ENCODE peak calls at places on chromosomes 13 and 19, in nine cellular contexts. N is neural crest cell, E is WTC11, Y is glutamatergic neuron, D is cardiac fibroblast, C is AG09309, P is ovary, V is B cell, Z is heart right ventricle. W is an unnamed sample.

GRCh38 chr13:99446242-99446641 is 55.0 kb upstream of the TM9SF2 start:
- DNase-seq in N (no peak), E (peak), Y (no peak), D (no peak), C (no peak), P (no peak), V (no peak), Z (no peak), W (no peak)

GRCh38 chr19:48926909-48927308 is 6.6 kb upstream of the DHDH start:
- DNase-seq in N (no peak), E (no peak), Y (no peak), D (peak), C (peak), P (peak), V (no peak), Z (peak), W (no peak)

GRCh38 chr13:80989770-80990169 is 648.8 kb upstream of the SPRY2 start:
- DNase-seq in N (no peak), E (no peak), Y (no peak), D (peak), C (no peak), P (no peak), V (no peak), Z (no peak), W (no peak)

GRCh38 chr13:39306639-39307589 is 268.7 kb downstream of the NHLRC3 start:
- DNase-seq in N (no peak), E (no peak), Y (no peak), D (no peak), C (no peak), P (no peak), V (no peak), Z (no peak), W (peak)

GRCh38 chr13:44601596-44601995 is 25.5 kb upstream of the TSC22D1 start:
- DNase-seq in N (no peak), E (no peak), Y (no peak), D (no peak), C (no peak), P (no peak), V (no peak), Z (no peak), W (no peak)

GRCh38 chr13:113453962-113454361 is 674 bp upstream of the ADPRHL1 start:
- DNase-seq in N (no peak), E (no peak), Y (no peak), D (peak), C (peak), P (no peak), V (no peak), Z (no peak), W (no peak)

GRCh38 chr19:7382694-7383093 is 34.0 kb downstream of the ARHGEF18 start:
- DNase-seq in N (no peak), E (peak), Y (no peak), D (no peak), C (no peak), P (no peak), V (no peak), Z (no peak), W (no peak)

GRCh38 chr13:94323746-94324408 is 155.6 kb downstream of the DCT start:
- DNase-seq in N (no peak), E (no peak), Y (no peak), D (no peak), C (no peak), P (no peak), V (peak), Z (no peak), W (no peak)

GRCh38 chr19:46487802-46488445 is 7.7 kb downstream of the PNMA8B start:
- DNase-seq in N (peak), E (peak), Y (peak), D (peak), C (no peak), P (peak), V (peak), Z (peak), W (peak)

GRCh38 chr19:11373166-11373884 is 1.1 kb upstream of the SWSAP1 start:
- DNase-seq in N (peak), E (peak), Y (peak), D (no peak), C (no peak), P (no peak), V (no peak), Z (no peak), W (no peak)

GRCh38 chr13:35979378-35979911 is 151.7 kb downstream of the DCLK1 start:
- DNase-seq in N (no peak), E (no peak), Y (no peak), D (peak), C (peak), P (peak), V (no peak), Z (peak), W (no peak)

GRCh38 chr19:12856684-12857083 is 18.4 kb downstream of the MAST1 start:
- DNase-seq in N (no peak), E (no peak), Y (no peak), D (no peak), C (no peak), P (no peak), V (no peak), Z (no peak), W (no peak)

GRCh38 chr19:49570138-49570856 is 10.1 kb downstream of the NOSIP start:
- DNase-seq in N (peak), E (peak), Y (no peak), D (peak), C (peak), P (peak), V (peak), Z (peak), W (peak)

GRCh38 chr19:14954071-14954655 is 12.9 kb downstream of the OR7C2 start:
- DNase-seq in N (no peak), E (peak), Y (no peak), D (no peak), C (no peak), P (no peak), V (no peak), Z (no peak), W (no peak)

GRCh38 chr19:17765069-17765618 is 13.9 kb downstream of the FCHO1 start:
- DNase-seq in N (no peak), E (no peak), Y (no peak), D (no peak), C (no peak), P (no peak), V (no peak), Z (peak), W (no peak)

GRCh38 chr13:64457976-64458375 is 2772.2 kb downstream of the PCDH9 start:
- DNase-seq in N (no peak), E (no peak), Y (no peak), D (peak), C (peak), P (no peak), V (no peak), Z (no peak), W (no peak)

GRCh38 chr13:52371736-52372247 is 34.2 kb downstream of the THSD1 start:
- DNase-seq in N (no peak), E (no peak), Y (peak), D (peak), C (no peak), P (no peak), V (no peak), Z (no peak), W (no peak)

GRCh38 chr19:46608581-46609345 is 7.6 kb downstream of the CALM3 start:
- DNase-seq in N (no peak), E (peak), Y (no peak), D (no peak), C (no peak), P (no peak), V (no peak), Z (no peak), W (peak)

GRCh38 chr19:2983351-2984195 is 6.2 kb downstream of the TLE6 start:
- DNase-seq in N (peak), E (peak), Y (peak), D (peak), C (no peak), P (peak), V (peak), Z (peak), W (peak)

GRCh38 chr19:52410276-52410675 is 12.6 kb downstream of the ZNF528 start:
- DNase-seq in N (no peak), E (no peak), Y (no peak), D (no peak), C (no peak), P (no peak), V (no peak), Z (no peak), W (no peak)

GRCh38 chr13:36431204-36432105 is 840 bp upstream of the CCNA1 start:
- DNase-seq in N (no peak), E (peak), Y (peak), D (no peak), C (no peak), P (no peak), V (peak), Z (no peak), W (peak)

GRCh38 chr19:47107201-47107952 is 6.2 kb downstream of the ZC3H4 start:
- DNase-seq in N (no peak), E (no peak), Y (no peak), D (peak), C (no peak), P (no peak), V (no peak), Z (no peak), W (no peak)

DNA sequence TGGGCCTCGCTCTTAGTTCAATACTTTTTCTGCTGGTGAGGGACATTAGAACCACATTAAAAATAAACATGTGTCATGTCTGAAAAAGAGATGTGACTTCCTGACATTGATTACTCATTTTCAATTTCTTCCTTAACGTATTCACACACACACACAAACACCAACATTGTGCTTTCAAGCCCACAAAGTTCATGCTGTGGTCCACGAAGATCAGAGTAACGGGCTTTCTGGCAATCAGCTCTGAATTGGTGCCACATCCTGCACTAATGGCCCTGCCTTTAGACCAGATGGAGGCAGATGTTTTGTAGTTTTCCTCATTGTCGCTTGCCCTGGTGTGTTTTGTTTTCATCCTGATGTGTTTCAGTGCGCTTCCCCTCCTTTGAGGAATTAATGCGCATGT is 47.9 kb upstream of the POMP start:
- DNase-seq in N (no peak), E (no peak), Y (no peak), D (no peak), C (no peak), P (no peak), V (no peak), Z (no peak), W (no peak)
- TF ChIP-seq CTCF in N (no peak), E (no peak), Y (no peak), D (no peak), C (no peak), P (no peak), V (no peak), Z (no peak), W (no peak)

GRCh38 chr19:41688687-41689086 is 617 bp upstream of the CEACAM7 start:
- DNase-seq in N (no peak), E (no peak), Y (no peak), D (no peak), C (no peak), P (no peak), V (no peak), Z (no peak), W (no peak)

GRCh38 chr19:41689993-41690800 is 2.1 kb upstream of the CEACAM7 start:
- DNase-seq in N (no peak), E (no peak), Y (no peak), D (no peak), C (no peak), P (no peak), V (no peak), Z (no peak), W (no peak)

GRCh38 chr19:41694196-41694595 is 6.1 kb upstream of the CEACAM7 start:
- DNase-seq in N (no peak), E (no peak), Y (no peak), D (no peak), C (no peak), P (no peak), V (no peak), Z (no peak), W (no peak)

GRCh38 chr19:41690801-41691065 is 2.7 kb upstream of the CEACAM7 start:
- DNase-seq in N (no peak), E (no peak), Y (no peak), D (no peak), C (no peak), P (no peak), V (no peak), Z (no peak), W (no peak)

GRCh38 chr19:41691268-41691970 is 3.3 kb upstream of the CEACAM7 start:
- DNase-seq in N (no peak), E (peak), Y (peak), D (peak), C (no peak), P (no peak), V (peak), Z (no peak), W (peak)
- TF ChIP-seq CTCF in N (peak), E (peak), Y (no peak), D (peak), C (peak), P (no peak), V (peak), Z (peak), W (peak)

GRCh38 chr13:67643656-67644055 is 413.5 kb upstream of the PCDH9 start:
- DNase-seq in N (no peak), E (peak), Y (no peak), D (no peak), C (no peak), P (no peak), V (no peak), Z (no peak), W (no peak)
- TF ChIP-seq CTCF in N (no peak), E (no peak), Y (no peak), D (no peak), C (no peak), P (no peak), V (no peak), Z (no peak), W (no peak)

DNA sequence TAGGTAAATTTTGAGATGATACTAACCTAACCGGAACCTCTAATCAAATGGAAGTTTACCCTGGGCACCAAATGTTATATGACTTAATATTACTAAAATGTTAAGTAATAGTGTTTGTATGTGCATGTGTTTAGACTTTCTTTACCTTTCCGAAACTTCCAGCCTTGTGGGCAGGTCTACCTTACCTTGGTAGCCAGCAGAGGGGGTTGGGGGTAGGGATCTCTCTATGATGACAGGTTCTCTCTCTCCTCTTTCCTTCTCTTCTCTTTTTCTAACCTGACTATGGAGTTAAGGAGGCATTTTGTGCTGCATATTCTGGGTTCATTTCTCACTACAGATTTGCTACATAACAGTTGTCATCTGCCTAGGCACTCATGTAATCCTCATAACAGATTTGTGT is 6.8 kb upstream of the FRY start:
- DNase-seq in N (no peak), E (no peak), Y (no peak), D (no peak), C (no peak), P (no peak), V (no peak), Z (no peak), W (no peak)
- TF ChIP-seq CTCF in N (no peak), E (no peak), Y (no peak), D (no peak), C (no peak), P (no peak), V (no peak), Z (no peak), W (no peak)

GRCh38 chr19:16025108-16026101 is 50.9 kb upstream of the TPM4 start:
- DNase-seq in N (no peak), E (peak), Y (no peak), D (peak), C (peak), P (no peak), V (no peak), Z (no peak), W (no peak)
- TF ChIP-seq CTCF in N (peak), E (peak), Y (no peak), D (peak), C (peak), P (no peak), V (no peak), Z (no peak), W (no peak)

DNA sequence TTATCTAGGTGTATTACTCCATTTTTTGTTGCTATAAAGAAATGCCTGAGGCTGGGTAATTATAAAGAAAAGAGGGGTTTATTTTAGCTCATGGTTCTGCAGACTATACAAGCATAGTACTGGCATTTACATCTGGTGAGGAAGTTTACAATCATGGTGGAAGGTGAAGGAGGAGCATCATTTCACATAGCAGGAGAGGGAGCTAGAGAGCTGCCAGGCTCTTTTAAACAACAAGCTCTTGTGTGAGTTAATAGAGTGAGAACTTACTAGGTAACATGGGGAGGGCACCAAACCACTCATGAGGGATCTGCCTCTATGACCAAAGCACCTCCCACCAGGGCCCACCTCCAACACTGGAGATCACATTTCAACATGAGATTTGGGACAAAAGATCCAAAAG is 221.7 kb upstream of the GPC6 start:
- DNase-seq in N (no peak), E (peak), Y (no peak), D (peak), C (peak), P (no peak), V (no peak), Z (no peak), W (no peak)
- TF ChIP-seq CTCF in N (peak), E (peak), Y (no peak), D (peak), C (peak), P (no peak), V (no peak), Z (no peak), W (no peak)

GRCh38 chr19:36489139-36489919 is at the start of gene ZNF566:
- DNase-seq in N (peak), E (peak), Y (peak), D (peak), C (peak), P (peak), V (peak), Z (peak), W (peak)
- TF ChIP-seq CTCF in N (no peak), E (no peak), Y (no peak), D (no peak), C (no peak), P (no peak), V (no peak), Z (no peak), W (no peak)

DNA sequence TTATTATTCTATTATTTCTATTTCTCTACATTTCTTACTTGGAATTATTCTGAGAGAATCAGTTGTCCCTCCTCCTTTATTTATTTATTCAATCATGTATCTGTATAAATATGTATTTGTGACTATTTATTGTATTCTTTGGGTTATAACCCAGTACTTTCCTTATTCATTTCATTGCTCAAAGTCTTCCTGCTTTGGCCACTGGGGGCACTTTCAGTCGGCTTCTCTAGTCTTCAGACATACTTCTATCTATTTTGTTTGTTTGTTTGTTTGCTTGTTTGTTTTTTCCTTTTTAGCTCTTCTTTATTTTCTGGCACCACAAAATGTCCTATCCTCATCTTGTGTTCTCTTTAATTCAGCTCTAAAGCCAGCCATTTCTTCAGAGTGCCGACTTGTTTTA is 260.4 kb downstream of the NALCN start:
- DNase-seq in N (no peak), E (no peak), Y (no peak), D (no peak), C (no peak), P (no peak), V (no peak), Z (no peak), W (no peak)
- TF ChIP-seq CTCF in N (peak), E (no peak), Y (peak), D (peak), C (peak), P (no peak), V (no peak), Z (no peak), W (no peak)